ENCODE peak calls at places on chromosomes 5 and 9, in five cellular contexts. One of them, this sample, is unnamed.

GRCh38 chr5:50958852-50959457 is 292.5 kb downstream of the PARP8 start:
- DNase-seq in MM.1S: peak
- DNase-seq in SJSA1: peak
- DNase-seq in GM23338: peak
- DNase-seq in NB4: peak
- DNase-seq in this sample: peak

GRCh38 chr5:117084052-117084451 is 509.4 kb upstream of the SEMA6A start:
- DNase-seq in MM.1S: no peak
- DNase-seq in SJSA1: no peak
- DNase-seq in GM23338: no peak
- DNase-seq in NB4: no peak
- DNase-seq in this sample: no peak

GRCh38 chr5:170597109-170597741 is 93.4 kb downstream of the KCNIP1 start:
- DNase-seq in MM.1S: no peak
- DNase-seq in SJSA1: peak
- DNase-seq in GM23338: no peak
- DNase-seq in NB4: peak
- DNase-seq in this sample: peak

GRCh38 chr9:88810826-88811225 is 180.4 kb upstream of the S1PR3 start:
- DNase-seq in MM.1S: no peak
- DNase-seq in SJSA1: no peak
- DNase-seq in GM23338: no peak
- DNase-seq in NB4: no peak
- DNase-seq in this sample: no peak

GRCh38 chr9:133844431-133844830 is 106.3 kb upstream of the SARDH start:
- DNase-seq in MM.1S: no peak
- DNase-seq in SJSA1: no peak
- DNase-seq in GM23338: no peak
- DNase-seq in NB4: no peak
- DNase-seq in this sample: no peak

GRCh38 chr9:22649384-22649783 is 202.8 kb downstream of the DMRTA1 start:
- DNase-seq in MM.1S: no peak
- DNase-seq in SJSA1: no peak
- DNase-seq in GM23338: no peak
- DNase-seq in NB4: no peak
- DNase-seq in this sample: peak

GRCh38 chr5:89213584-89213983 is 330.6 kb upstream of the MEF2C start:
- DNase-seq in MM.1S: no peak
- DNase-seq in SJSA1: no peak
- DNase-seq in GM23338: no peak
- DNase-seq in NB4: no peak
- DNase-seq in this sample: peak

GRCh38 chr5:139650031-139650688 is 2.0 kb downstream of the CXXC5 start:
- DNase-seq in MM.1S: peak
- DNase-seq in SJSA1: peak
- DNase-seq in GM23338: peak
- DNase-seq in NB4: peak
- DNase-seq in this sample: no peak

GRCh38 chr5:159459951-159460538 is 129.8 kb upstream of the IL12B start:
- DNase-seq in MM.1S: no peak
- DNase-seq in SJSA1: peak
- DNase-seq in GM23338: no peak
- DNase-seq in NB4: peak
- DNase-seq in this sample: peak

GRCh38 chr5:81850494-81850893 is 99.6 kb upstream of the SSBP2 start:
- DNase-seq in MM.1S: no peak
- DNase-seq in SJSA1: no peak
- DNase-seq in GM23338: no peak
- DNase-seq in NB4: peak
- DNase-seq in this sample: peak

GRCh38 chr5:45385321-45386058 is 310.7 kb downstream of the HCN1 start:
- DNase-seq in MM.1S: no peak
- DNase-seq in SJSA1: no peak
- DNase-seq in GM23338: no peak
- DNase-seq in NB4: peak
- DNase-seq in this sample: peak

GRCh38 chr5:118679123-118679940 is 309.0 kb downstream of the DTWD2 start:
- DNase-seq in MM.1S: peak
- DNase-seq in SJSA1: no peak
- DNase-seq in GM23338: no peak
- DNase-seq in NB4: no peak
- DNase-seq in this sample: no peak

DNA sequence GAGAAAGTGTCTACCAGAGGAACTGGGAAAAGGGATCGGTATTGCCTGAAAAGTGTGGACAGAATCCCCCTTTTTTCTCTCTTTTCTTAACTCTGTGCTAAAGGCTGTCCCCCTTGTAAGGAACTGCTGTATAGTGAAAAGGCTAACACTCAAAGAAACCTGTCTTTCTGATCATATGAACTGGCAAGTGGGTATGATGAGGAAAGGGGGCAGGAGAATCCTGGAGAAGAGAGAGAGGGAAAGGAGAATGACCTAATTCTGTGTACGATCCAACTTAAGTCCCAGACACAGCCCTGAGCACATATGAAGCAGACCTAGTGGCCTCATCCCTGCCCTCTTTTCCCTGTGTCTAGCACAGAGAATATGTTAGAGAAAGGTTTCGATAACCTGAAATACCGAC is 967 bp downstream of the ANKRD31 start:
- DNase-seq in MM.1S: no peak
- DNase-seq in SJSA1: no peak
- DNase-seq in GM23338: no peak
- DNase-seq in NB4: peak
- DNase-seq in this sample: no peak
- H3K4me3 ChIP-seq in MM.1S: no peak
- H3K4me3 ChIP-seq in SJSA1: no peak
- H3K4me3 ChIP-seq in GM23338: no peak
- H3K4me3 ChIP-seq in NB4: peak
- H3K4me3 ChIP-seq in this sample: no peak

GRCh38 chr5:141326088-141326854 is 4.0 kb upstream of the PCDHGA1 start:
- DNase-seq in MM.1S: no peak
- DNase-seq in SJSA1: peak
- DNase-seq in GM23338: peak
- DNase-seq in NB4: peak
- DNase-seq in this sample: no peak

GRCh38 chr5:141328231-141328630 is 2.1 kb upstream of the PCDHGA1 start:
- DNase-seq in MM.1S: no peak
- DNase-seq in SJSA1: no peak
- DNase-seq in GM23338: no peak
- DNase-seq in NB4: no peak
- DNase-seq in this sample: no peak

GRCh38 chr5:141330299-141331080 is at the start of gene PCDHGA1:
- DNase-seq in MM.1S: peak
- DNase-seq in SJSA1: no peak
- DNase-seq in GM23338: peak
- DNase-seq in NB4: peak
- DNase-seq in this sample: no peak
- H3K4me3 ChIP-seq in MM.1S: peak
- H3K4me3 ChIP-seq in SJSA1: peak
- H3K4me3 ChIP-seq in GM23338: no peak
- H3K4me3 ChIP-seq in NB4: no peak
- H3K4me3 ChIP-seq in this sample: peak

DNA sequence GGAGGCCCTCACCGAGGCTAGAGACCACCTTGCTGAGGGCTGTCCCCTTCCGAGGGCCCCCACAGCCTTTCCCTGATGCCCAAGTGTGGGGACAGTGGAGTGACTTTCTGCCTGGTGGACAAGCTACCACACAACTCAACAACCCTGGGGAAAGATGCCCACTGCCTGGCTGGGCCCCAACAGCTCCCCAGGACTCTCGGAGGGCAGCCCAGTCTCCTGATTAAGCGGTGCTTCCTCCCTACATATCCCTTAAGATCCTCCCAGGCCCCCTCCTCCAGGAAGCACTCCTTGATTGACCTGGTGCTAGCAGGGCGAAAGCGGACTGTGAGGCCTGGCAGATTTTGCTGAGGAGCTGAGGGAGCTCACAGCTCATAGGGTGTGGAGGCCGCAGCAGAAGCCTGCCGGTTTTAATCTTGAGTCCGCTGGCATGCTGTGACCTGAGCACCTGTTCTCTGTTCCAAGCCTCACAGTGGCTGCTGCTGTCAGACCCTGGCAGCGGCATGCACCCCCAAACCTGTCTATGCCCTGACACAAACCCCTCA is 2.2 kb downstream of the NSMF start:
- DNase-seq in MM.1S: no peak
- DNase-seq in SJSA1: no peak
- DNase-seq in GM23338: no peak
- DNase-seq in NB4: no peak
- DNase-seq in this sample: no peak
- H3K4me3 ChIP-seq in MM.1S: no peak
- H3K4me3 ChIP-seq in SJSA1: no peak
- H3K4me3 ChIP-seq in GM23338: no peak
- H3K4me3 ChIP-seq in NB4: no peak
- H3K4me3 ChIP-seq in this sample: no peak

GRCh38 chr9:32348289-32348688 is 36.2 kb upstream of the ACO1 start:
- DNase-seq in MM.1S: no peak
- DNase-seq in SJSA1: no peak
- DNase-seq in GM23338: no peak
- DNase-seq in NB4: no peak
- DNase-seq in this sample: no peak

GRCh38 chr9:32340401-32340800 is 44.0 kb upstream of the ACO1 start:
- DNase-seq in MM.1S: no peak
- DNase-seq in SJSA1: no peak
- DNase-seq in GM23338: no peak
- DNase-seq in NB4: no peak
- DNase-seq in this sample: no peak

GRCh38 chr9:32344551-32345182 is 39.8 kb upstream of the ACO1 start:
- DNase-seq in MM.1S: peak
- DNase-seq in SJSA1: no peak
- DNase-seq in GM23338: peak
- DNase-seq in NB4: peak
- DNase-seq in this sample: no peak

GRCh38 chr9:32350682-32351081 is 33.8 kb upstream of the ACO1 start:
- DNase-seq in MM.1S: peak
- DNase-seq in SJSA1: no peak
- DNase-seq in GM23338: peak
- DNase-seq in NB4: peak
- DNase-seq in this sample: no peak

GRCh38 chr9:32345243-32345642 is 39.2 kb upstream of the ACO1 start:
- DNase-seq in MM.1S: no peak
- DNase-seq in SJSA1: no peak
- DNase-seq in GM23338: peak
- DNase-seq in NB4: no peak
- DNase-seq in this sample: no peak
- H3K4me3 ChIP-seq in MM.1S: no peak
- H3K4me3 ChIP-seq in SJSA1: no peak
- H3K4me3 ChIP-seq in GM23338: peak
- H3K4me3 ChIP-seq in NB4: no peak
- H3K4me3 ChIP-seq in this sample: no peak

DNA sequence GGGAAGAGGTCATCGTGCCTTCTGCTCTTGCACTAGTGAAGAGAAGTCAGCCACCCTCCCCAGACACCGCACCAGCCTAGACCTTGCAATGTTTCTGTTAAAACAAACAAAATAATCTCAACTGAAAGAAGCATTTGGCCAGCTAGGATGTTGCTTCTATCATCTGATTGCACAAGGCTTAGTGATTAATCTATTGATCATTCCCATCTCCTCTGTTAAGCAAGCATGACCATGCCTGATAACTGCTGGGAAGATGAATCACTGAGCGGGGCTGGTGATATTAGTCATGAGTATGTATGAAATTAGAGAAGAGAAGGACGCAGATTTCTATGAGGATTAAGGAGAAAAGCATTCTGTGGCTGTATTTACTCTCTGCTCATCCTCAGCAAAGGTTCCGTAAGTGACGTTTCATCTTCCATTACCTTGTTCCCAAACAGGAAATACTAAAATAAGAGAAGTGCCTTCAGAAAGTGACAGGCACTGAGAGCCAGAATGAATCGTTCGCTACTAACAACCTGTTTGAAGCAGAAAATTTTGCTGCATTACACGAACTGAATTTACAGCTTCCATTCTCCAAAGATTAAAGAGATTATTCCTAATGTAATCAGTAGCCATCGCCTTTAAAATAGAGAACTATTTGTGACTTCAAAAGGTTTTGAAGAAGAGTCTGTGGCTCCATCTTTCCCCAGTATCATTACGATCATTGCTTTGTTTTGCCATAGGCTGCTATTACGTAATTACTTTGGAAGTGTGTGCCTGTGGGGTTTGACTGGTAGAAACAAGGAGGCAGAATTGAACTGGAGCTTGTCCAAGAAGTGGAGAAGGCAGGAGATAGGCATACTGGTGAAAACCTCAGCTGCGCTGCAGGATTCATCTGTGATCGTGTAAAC is 219.1 kb downstream of the MED10 start:
- DNase-seq in MM.1S: no peak
- DNase-seq in SJSA1: peak
- DNase-seq in GM23338: no peak
- DNase-seq in NB4: no peak
- DNase-seq in this sample: peak
- H3K4me3 ChIP-seq in MM.1S: no peak
- H3K4me3 ChIP-seq in SJSA1: no peak
- H3K4me3 ChIP-seq in GM23338: no peak
- H3K4me3 ChIP-seq in NB4: no peak
- H3K4me3 ChIP-seq in this sample: no peak

DNA sequence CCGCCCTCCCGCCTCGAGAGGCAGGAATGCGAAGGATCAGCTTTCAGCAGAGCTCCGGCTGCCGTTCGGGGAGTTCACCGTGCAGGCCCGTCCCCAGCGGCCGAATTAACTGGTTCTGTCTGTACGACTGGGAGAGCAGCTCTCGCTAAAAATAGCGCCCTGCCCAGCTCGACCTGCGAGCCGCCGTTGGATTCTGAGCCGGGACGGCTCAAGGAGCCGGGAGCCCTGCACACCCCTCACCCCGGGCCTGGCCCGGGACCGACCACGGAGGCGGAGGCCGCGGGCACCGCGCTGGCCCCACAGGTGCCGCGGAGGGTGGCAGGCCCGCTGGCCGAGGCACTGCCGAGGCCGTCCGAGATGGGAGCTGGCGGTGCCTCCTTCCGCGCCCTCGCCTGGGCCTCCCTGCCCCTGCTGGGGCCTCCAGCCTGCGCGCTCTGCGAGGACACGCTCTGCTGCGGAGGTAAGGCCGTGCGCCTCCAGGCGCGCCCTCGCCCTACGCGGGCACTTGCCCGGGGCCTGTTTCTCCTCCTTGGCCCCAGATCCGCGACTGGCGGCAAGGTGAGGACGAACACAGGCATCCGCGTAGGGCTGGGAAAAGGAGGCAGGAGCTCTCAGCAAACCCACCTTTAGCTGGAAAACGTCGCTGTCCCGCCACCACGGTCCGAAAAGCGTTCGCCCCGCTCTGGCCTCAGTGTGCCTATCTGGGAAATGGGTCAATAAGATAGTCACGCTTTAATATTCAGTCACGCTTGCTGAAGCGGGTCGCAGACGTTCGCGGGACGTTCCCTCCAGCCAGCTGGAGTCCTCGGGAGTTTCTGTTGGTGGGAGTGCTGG is 53.0 kb upstream of the DAB2IP start:
- DNase-seq in MM.1S: no peak
- DNase-seq in SJSA1: no peak
- DNase-seq in GM23338: peak
- DNase-seq in NB4: no peak
- DNase-seq in this sample: peak
- H3K4me3 ChIP-seq in MM.1S: no peak
- H3K4me3 ChIP-seq in SJSA1: no peak
- H3K4me3 ChIP-seq in GM23338: peak
- H3K4me3 ChIP-seq in NB4: no peak
- H3K4me3 ChIP-seq in this sample: peak

DNA sequence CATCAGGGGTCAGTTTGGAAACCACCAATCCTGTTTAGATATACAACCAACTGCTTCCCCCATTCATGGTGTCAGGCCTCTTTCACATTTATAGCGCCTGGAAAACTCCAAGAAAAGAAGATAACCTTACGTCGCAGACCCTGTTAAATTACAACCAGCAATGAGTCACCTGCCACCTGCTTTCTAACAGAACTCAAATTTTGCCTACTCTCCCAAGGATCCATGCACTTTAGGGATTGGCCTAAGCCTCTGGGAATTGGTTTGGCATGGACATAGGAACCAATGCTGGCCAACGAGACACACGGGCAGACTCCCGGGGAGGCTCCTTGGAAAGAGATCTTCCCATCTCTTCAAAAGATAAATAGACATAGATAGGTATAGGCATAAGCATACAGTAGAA is 87.0 kb downstream of the FEM1C start:
- DNase-seq in MM.1S: no peak
- DNase-seq in SJSA1: no peak
- DNase-seq in GM23338: no peak
- DNase-seq in NB4: no peak
- DNase-seq in this sample: no peak
- H3K4me3 ChIP-seq in MM.1S: no peak
- H3K4me3 ChIP-seq in SJSA1: no peak
- H3K4me3 ChIP-seq in GM23338: no peak
- H3K4me3 ChIP-seq in NB4: no peak
- H3K4me3 ChIP-seq in this sample: no peak